ENCODE peak calls at places on chromosomes 13 and 19, in five cellular contexts. Z, K, G, R and L are unnamed samples.

GRCh38 chr13:19681517-19681916 is 48.1 kb downstream of the MPHOSPH8 start:
- DNase-seq in K (no peak), R (no peak), G (no peak), Z (no peak), L (no peak)

GRCh38 chr13:48976677-48977625 is 1.2 kb downstream of the FNDC3A start:
- DNase-seq in Z (peak; percentile 37), R (peak; percentile 79), K (no peak), G (no peak), L (no peak)

GRCh38 chr19:17862711-17863519 is 3.2 kb downstream of the RPL18A start:
- DNase-seq in R (no peak), Z (no peak), G (no peak), K (no peak), L (no peak)

GRCh38 chr19:28596561-28597071 is 616.3 kb downstream of the UQCRFS1 start:
- DNase-seq in K (no peak), R (peak; percentile 12), Z (no peak), G (no peak), L (no peak)

GRCh38 chr19:7013678-7014077 is 7.6 kb downstream of the MBD3L2B start:
- DNase-seq in R (no peak), K (no peak), Z (no peak), G (no peak), L (no peak)

GRCh38 chr19:3389876-3390361 is 23.5 kb downstream of the NFIC start:
- DNase-seq in G (no peak), K (no peak), R (peak; percentile 72), Z (no peak), L (no peak)

GRCh38 chr13:33958964-33959363 is 141.0 kb downstream of the RFC3 start:
- DNase-seq in Z (no peak), R (no peak), K (no peak), G (no peak), L (no peak)

GRCh38 chr13:30739646-30740642 is 4.6 kb downstream of the ALOX5AP start:
- DNase-seq in Z (no peak), K (no peak), R (no peak), G (no peak), L (no peak)

GRCh38 chr19:9128171-9128570 is 1.4 kb upstream of the OR7G3 start:
- DNase-seq in R (no peak), G (no peak), K (no peak), Z (no peak), L (no peak)

GRCh38 chr19:57171551-57172081 is 4.3 kb upstream of the DUXA start:
- DNase-seq in Z (no peak), K (peak; percentile 54), R (no peak), G (peak; percentile 58), L (no peak)

GRCh38 chr19:3539743-3540118 is 757 bp downstream of the TEKTIP1 start:
- DNase-seq in Z (no peak), R (no peak), K (no peak), G (no peak), L (no peak)

GRCh38 chr13:112997188-112998135 is 28.4 kb downstream of the MCF2L start:
- DNase-seq in R (no peak), G (no peak), Z (no peak), K (no peak), L (peak; percentile 65)

GRCh38 chr19:2429917-2430570 is 2.7 kb upstream of the TIMM13 start:
- DNase-seq in G (no peak), K (no peak), Z (no peak), R (no peak), L (no peak)

GRCh38 chr19:17757125-17757524 is 5.8 kb downstream of the FCHO1 start:
- DNase-seq in K (no peak), R (no peak), G (peak; percentile 76), Z (no peak), L (no peak)

GRCh38 chr19:1961545-1961878 is 20.5 kb downstream of the CSNK1G2 start:
- DNase-seq in R (no peak), G (no peak), Z (no peak), K (no peak), L (no peak)